ENCODE peak calls at places on chromosomes 2 and 18, in four cellular contexts. Z is PC-9, G is BJ, P is psoas muscle. V is an unnamed sample.

GRCh38 chr2:62410015-62410453 is 96.0 kb downstream of the TMEM17 start:
- DNase-seq in Z (no peak), G (no peak), P (no peak), V (no peak)

GRCh38 chr2:35410431-35411061 is 945.0 kb upstream of the CRIM1 start:
- DNase-seq in P (peak), G (no peak), Z (no peak), V (no peak)

GRCh38 chr2:193072647-193073046 is 877.9 kb upstream of the TMEFF2 start:
- DNase-seq in Z (no peak), G (no peak), P (no peak), V (no peak)

GRCh38 chr2:99678651-99679050 is 188.8 kb upstream of the REV1 start:
- DNase-seq in P (no peak), G (no peak), Z (no peak), V (no peak)

GRCh38 chr2:182650704-182651103 is 65.4 kb upstream of the DNAJC10 start:
- DNase-seq in G (peak), P (no peak), Z (peak), V (peak)

GRCh38 chr2:31415421-31415820 is 879 bp upstream of the XDH start:
- DNase-seq in P (no peak), G (peak), Z (peak), V (no peak)

GRCh38 chr18:54388203-54389142 is 30.8 kb downstream of the C18orf54 start:
- DNase-seq in Z (peak), G (peak), P (no peak), V (peak)

GRCh38 chr18:61901334-61901986 is 8.7 kb upstream of the RNF152 start:
- DNase-seq in Z (peak), G (no peak), P (no peak), V (no peak)

GRCh38 chr18:3597159-3597977 is 147.4 kb downstream of the TGIF1 start:
- DNase-seq in P (no peak), G (no peak), Z (no peak), V (no peak)

GRCh38 chr2:157420771-157421323 is 23.0 kb downstream of the CYTIP start:
- DNase-seq in P (no peak), Z (no peak), G (no peak), V (no peak)

GRCh38 chr18:47191956-47192355 is 15.8 kb upstream of the IER3IP1 start:
- DNase-seq in P (no peak), G (no peak), Z (peak), V (no peak)

DNA sequence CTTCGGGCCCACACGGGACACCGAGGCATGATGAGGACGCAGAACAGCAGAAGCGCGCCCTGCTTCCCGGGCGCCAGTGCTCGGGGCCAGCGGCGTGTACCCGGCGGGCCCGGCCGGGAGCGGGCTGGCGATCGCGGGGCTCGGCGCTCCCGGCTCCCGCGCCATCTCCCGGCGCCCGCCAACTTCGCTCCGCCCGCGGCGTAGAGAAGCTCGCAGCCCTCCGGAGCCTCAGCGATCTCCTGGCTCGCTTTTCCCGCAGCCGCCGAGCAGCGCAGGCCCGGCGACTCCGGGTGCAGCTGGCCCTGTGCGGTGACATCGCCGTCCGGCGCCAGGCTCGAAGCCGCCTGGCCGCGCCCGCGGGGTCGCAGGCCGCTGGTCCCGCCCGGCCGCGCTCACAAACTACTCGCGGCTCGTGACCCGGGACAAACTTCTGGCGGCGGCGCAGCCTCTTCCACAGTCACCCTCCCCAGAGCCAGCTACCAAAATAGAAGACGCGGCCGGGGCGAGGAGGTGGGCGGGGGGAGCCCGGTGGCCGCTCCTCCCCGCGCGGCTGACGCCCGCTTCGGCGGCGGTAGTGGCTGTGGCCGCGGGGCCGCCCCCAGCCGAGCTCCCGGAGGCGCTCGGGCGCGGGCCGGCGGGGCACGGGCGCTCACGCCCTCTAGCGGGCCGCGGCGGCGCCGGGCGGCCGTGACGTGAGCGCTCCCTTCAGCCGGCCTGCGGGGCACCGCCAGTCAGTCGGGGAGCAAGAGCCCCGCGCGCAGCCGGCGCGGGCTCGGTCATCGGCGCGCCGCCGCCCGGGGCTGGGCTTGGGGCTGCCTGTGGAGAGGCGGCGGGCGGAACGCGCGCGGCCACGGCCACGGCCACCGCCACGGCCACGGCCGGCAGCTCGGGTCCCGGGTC is at the start of gene PTPRM:
- DNase-seq in Z (no peak), G (no peak), P (peak), V (no peak)
- TF ChIP-seq CTCF in Z (no peak), G (no peak), P (peak), V (no peak)

GRCh38 chr18:35335861-35336260 is 8.4 kb downstream of the ZNF24 start:
- DNase-seq in P (no peak), G (no peak), Z (no peak), V (no peak)
- H3K4me3 ChIP-seq in P (no peak), G (no peak), Z (no peak), V (no peak)

GRCh38 chr2:64212346-64212745 is 68.1 kb upstream of the PELI1 start:
- DNase-seq in P (no peak), Z (peak), G (no peak), V (no peak)
- TF ChIP-seq CTCF in P (no peak), Z (no peak), G (no peak), V (no peak)

GRCh38 chr2:233354971-233355574 is 779 bp downstream of the DGKD start:
- DNase-seq in P (no peak), Z (no peak), G (no peak), V (no peak)

GRCh38 chr2:233355916-233356315 is 1.6 kb downstream of the DGKD start:
- DNase-seq in P (no peak), Z (no peak), G (no peak), V (no peak)

GRCh38 chr2:233358864-233359386 is 4.6 kb downstream of the DGKD start:
- DNase-seq in G (no peak), P (no peak), Z (no peak), V (no peak)

GRCh38 chr2:233358335-233358734 is 4.0 kb downstream of the DGKD start:
- DNase-seq in P (no peak), Z (no peak), G (no peak), V (no peak)

DNA sequence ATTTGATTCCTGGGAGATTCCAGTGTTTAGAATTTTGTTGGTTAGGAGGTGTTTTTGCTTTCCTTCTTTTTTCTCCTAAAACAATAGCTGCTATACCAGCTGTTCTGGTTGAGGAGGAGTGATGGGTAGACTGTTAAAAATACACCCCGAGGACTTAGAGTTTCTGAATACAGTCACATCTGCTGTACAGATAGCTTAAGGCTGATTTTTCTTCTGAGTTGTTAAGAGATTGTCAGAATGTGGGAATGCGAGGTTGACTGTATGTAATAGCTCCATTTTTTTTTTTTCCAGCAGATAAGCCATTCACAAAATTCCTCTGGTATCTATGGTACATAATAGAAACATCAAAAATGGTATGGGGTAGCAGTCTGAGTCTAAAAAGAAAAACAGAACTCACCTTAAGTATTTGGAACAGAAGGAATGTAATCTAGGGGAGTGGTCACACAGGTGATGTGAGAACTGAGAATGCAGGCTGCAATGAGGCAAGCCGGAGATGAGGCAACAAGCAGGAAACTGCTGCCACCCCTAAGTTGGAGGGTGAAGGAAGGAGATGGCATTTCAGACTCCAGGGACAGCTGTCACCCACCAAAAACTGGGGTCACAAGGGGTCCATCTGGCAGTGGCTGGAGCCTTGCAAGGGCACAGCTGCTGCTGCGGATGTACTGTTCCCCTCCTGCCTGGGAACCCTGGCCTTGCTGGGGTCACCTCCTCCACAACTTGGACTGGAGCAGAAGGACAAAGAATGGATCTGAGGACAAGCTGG is 2.4 kb downstream of the DGKD start:
- DNase-seq in G (no peak), Z (peak), P (no peak), V (no peak)
- H3K4me3 ChIP-seq in G (no peak), Z (peak), P (peak), V (no peak)

DNA sequence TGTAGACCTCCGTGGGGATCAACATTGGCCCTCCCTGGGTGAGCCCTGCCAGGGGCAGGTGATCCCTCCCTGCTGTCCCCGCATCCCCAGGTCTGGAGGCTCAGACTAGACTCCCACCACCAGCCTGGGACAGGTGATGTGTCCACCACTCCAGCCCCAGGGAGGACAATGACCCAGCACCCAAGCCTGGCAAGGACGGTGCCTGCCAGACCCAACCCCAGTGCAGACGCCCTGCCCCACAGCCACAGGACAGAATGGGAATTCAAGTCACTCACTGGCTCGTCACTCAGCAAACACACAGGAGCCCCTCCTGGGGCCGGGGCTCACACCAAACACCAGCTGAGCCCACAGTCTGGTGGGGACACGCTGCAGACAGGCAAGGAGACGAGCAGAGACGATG is 239.7 kb downstream of the ATAD2B start:
- DNase-seq in Z (no peak), P (peak), G (no peak), V (no peak)
- TF ChIP-seq CTCF in Z (no peak), P (no peak), G (no peak), V (no peak)

GRCh38 chr2:1741851-1742250 is 2.5 kb downstream of the PXDN start:
- DNase-seq in P (no peak), Z (no peak), G (no peak), V (no peak)
- H3K4me3 ChIP-seq in P (peak), Z (peak), G (peak), V (no peak)

DNA sequence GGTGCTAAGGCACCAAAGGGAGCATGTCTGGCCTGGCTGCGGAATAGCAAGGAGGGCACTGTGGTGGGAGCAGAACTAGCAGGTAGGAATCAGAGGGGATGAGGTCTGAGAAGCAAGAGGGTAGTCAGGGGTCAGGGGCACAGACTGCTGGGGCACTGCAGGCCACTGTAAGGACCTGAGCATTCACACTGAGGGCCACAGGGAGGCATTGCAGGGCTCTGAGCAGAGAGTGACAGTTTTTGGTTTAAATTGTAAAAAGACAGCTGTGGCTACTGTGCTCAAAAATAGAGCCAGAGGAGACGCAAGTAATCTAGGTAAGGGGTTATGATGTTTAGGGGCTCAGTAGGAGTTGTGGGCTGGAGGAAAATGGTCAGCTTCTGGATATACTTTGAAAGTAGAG is 41.5 kb downstream of the ARHGAP25 start:
- DNase-seq in Z (no peak), P (no peak), G (no peak), V (no peak)
- TF ChIP-seq CTCF in Z (no peak), P (no peak), G (no peak), V (no peak)

GRCh38 chr2:181304011-181304844 is 153.0 kb upstream of the ITGA4 start:
- DNase-seq in Z (no peak), G (no peak), P (no peak), V (no peak)

GRCh38 chr2:181308731-181309130 is 148.5 kb upstream of the ITGA4 start:
- DNase-seq in Z (no peak), P (no peak), G (no peak), V (no peak)

GRCh38 chr2:181306785-181307184 is 150.4 kb upstream of the ITGA4 start:
- DNase-seq in Z (no peak), G (no peak), P (no peak), V (no peak)

GRCh38 chr2:181307203-181307991 is 149.8 kb upstream of the ITGA4 start:
- DNase-seq in G (no peak), P (no peak), Z (no peak), V (no peak)

GRCh38 chr2:181305151-181306123 is 151.7 kb upstream of the ITGA4 start:
- DNase-seq in G (no peak), P (no peak), Z (no peak), V (no peak)
- H3K4me3 ChIP-seq in G (no peak), P (no peak), Z (no peak), V (no peak)

DNA sequence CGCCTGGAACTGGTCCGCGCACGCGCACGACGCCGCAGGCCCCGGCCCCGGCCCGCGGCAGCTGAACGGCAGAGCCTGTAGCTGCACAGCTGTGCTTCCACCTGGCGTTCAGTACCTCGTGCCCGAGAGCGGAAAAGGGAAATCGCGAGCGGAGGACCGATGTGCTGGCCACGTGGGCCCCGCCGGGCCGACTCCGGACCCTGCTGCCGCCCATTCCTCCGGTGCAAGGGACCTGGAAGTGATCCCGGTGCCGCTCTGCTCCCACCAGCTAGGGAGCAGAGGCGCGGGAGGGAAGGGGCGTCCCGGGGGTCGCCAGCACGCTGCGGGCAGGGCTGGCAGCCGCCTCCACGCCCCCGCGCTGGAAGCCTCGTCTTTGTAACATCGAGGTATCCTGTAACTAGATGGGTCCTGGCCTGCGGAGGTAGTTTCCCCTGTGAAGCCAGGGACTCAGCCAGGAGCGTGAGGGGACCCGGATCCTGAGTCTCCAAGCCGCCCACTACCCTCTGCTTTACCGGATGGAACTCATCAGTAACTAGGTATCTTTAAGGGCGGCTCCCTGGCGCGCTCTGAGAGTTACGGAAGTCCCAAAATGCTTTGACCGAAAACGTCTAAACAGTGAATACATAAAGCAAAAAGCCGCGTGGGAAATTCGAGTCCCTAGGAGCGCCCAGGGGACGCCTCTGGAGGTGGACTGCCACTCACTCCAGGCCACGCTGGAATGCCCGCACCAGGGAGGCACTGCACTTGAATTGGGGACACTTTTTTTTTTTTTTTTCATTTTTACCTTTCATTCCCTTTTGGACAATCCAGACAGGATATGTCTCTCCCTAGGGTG is 736 bp upstream of the ODC1 start:
- DNase-seq in P (peak), Z (peak), G (peak), V (peak)
- TF ChIP-seq CTCF in P (no peak), Z (no peak), G (peak), V (no peak)

GRCh38 chr2:66446178-66446860 is 11.4 kb downstream of the MEIS1 start:
- DNase-seq in Z (no peak), P (peak), G (no peak), V (no peak)

GRCh38 chr2:66443183-66443976 is 8.5 kb downstream of the MEIS1 start:
- DNase-seq in G (no peak), P (no peak), Z (no peak), V (no peak)

GRCh38 chr2:66445781-66446177 is 10.9 kb downstream of the MEIS1 start:
- DNase-seq in P (no peak), Z (no peak), G (no peak), V (no peak)

GRCh38 chr2:66445076-66445724 is 10.3 kb downstream of the MEIS1 start:
- DNase-seq in Z (no peak), G (no peak), P (peak), V (no peak)

DNA sequence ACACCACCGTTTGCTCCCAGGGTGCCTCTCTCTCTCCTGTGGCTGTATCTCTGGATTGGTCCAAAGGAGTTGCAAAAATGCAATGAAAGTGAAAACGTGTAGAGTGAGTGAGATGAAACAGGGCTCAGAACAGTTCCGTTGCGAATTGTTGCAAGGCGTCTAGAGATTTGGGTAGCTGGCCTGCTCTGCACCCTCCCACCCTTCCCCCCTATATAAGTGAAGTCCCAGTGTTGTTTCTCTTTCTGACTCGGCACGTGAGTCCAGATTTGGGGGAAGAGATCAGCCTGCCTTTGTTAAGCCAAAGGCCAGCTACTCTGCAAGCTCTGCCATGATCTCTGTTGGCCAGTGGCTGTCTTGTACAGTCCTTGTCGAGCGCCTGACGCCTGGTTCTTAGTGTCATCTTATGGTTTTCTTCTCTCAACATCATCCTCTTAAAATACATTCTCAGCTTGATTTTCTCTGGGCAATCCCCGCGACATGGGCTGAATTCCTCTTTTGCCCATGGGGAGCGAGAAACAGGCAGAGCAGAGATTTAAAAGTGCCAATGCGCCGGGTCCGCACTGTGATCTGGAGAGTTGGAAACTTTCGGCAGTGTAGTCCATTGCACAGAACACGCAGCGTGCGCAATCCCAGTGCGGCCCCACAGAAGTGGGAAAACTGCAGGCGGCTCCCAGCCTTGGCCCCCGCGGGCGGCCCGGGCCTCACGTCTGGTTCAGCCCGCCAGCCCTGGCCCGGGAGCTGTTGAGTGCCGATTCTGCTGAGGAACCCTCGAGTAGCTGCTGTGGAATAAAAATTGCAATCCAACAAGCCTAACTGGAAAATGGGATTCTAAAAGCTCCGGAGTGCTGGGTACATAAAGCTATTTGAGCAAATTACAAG is 9.3 kb downstream of the MEIS1 start:
- DNase-seq in G (no peak), Z (no peak), P (peak), V (no peak)
- H3K4me3 ChIP-seq in G (peak), Z (no peak), P (no peak), V (peak)

V was measured in HFF-Myc.